ENCODE peak calls at places on chromosome 16, in eight cellular contexts. One of them, this sample, is unnamed.

GRCh38 chr16:56923481-56923880 is 8.5 kb upstream of the HERPUD1 start:
- DNase-seq in DMS153: no peak
- DNase-seq in stimulated activated CD8-positive, alpha-beta memory T cell treated with anti-CD3 and anti-CD28 coated beads, Interleukin-7, amount 100 ng/mL, for 24 hours: no peak
- DNase-seq in CD8-positive, alpha-beta memory T cell: no peak
- DNase-seq in cerebellum: no peak
- DNase-seq in neural crest cell: no peak
- DNase-seq in stimulated activated CD4-positive, alpha-beta T cell treated with anti-CD3 and anti-CD28 coated beads, Interleukin-12 subunit alpha, Interleukin-12 subunit beta, amount 100 ng/mL, for 4 hours: no peak
- DNase-seq in activated T-helper 2 cell treated with anti-CD3 and anti-CD28 coated beads, Interferon-gamma antibody, Interleukin-2, Interleukin-4, amounts not matched to agents 10 μg/mL and 5 μg/mL and 100 μg/mL, durations not matched to agents 14 hours and 24 hours and 36 hours: no peak
- DNase-seq in this sample: no peak

GRCh38 chr16:77789085-77789611 is 784 bp downstream of the VAT1L start:
- DNase-seq in stimulated activated CD8-positive, alpha-beta memory T cell treated with anti-CD3 and anti-CD28 coated beads, Interleukin-7, amount 100 ng/mL, for 24 hours: no peak
- DNase-seq in CD8-positive, alpha-beta memory T cell: no peak
- DNase-seq in cerebellum: no peak
- DNase-seq in DMS153: no peak
- DNase-seq in activated T-helper 2 cell treated with anti-CD3 and anti-CD28 coated beads, Interferon-gamma antibody, Interleukin-2, Interleukin-4, amounts not matched to agents 10 μg/mL and 5 μg/mL and 100 μg/mL, durations not matched to agents 14 hours and 24 hours and 36 hours: no peak
- DNase-seq in neural crest cell: no peak
- DNase-seq in stimulated activated CD4-positive, alpha-beta T cell treated with anti-CD3 and anti-CD28 coated beads, Interleukin-12 subunit alpha, Interleukin-12 subunit beta, amount 100 ng/mL, for 4 hours: no peak
- DNase-seq in this sample: no peak

GRCh38 chr16:73831197-73831596 is 465.4 kb upstream of the PSMD7 start:
- DNase-seq in stimulated activated CD4-positive, alpha-beta T cell treated with anti-CD3 and anti-CD28 coated beads, Interleukin-12 subunit alpha, Interleukin-12 subunit beta, amount 100 ng/mL, for 4 hours: no peak
- DNase-seq in neural crest cell: no peak
- DNase-seq in cerebellum: no peak
- DNase-seq in DMS153: no peak
- DNase-seq in stimulated activated CD8-positive, alpha-beta memory T cell treated with anti-CD3 and anti-CD28 coated beads, Interleukin-7, amount 100 ng/mL, for 24 hours: no peak
- DNase-seq in CD8-positive, alpha-beta memory T cell: no peak
- DNase-seq in activated T-helper 2 cell treated with anti-CD3 and anti-CD28 coated beads, Interferon-gamma antibody, Interleukin-2, Interleukin-4, amounts not matched to agents 10 μg/mL and 5 μg/mL and 100 μg/mL, durations not matched to agents 14 hours and 24 hours and 36 hours: no peak
- DNase-seq in this sample: no peak

GRCh38 chr16:77221482-77221881 is 22.3 kb downstream of the SYCE1L start:
- DNase-seq in stimulated activated CD4-positive, alpha-beta T cell treated with anti-CD3 and anti-CD28 coated beads, Interleukin-12 subunit alpha, Interleukin-12 subunit beta, amount 100 ng/mL, for 4 hours: no peak
- DNase-seq in activated T-helper 2 cell treated with anti-CD3 and anti-CD28 coated beads, Interferon-gamma antibody, Interleukin-2, Interleukin-4, amounts not matched to agents 10 μg/mL and 5 μg/mL and 100 μg/mL, durations not matched to agents 14 hours and 24 hours and 36 hours: no peak
- DNase-seq in stimulated activated CD8-positive, alpha-beta memory T cell treated with anti-CD3 and anti-CD28 coated beads, Interleukin-7, amount 100 ng/mL, for 24 hours: no peak
- DNase-seq in cerebellum: no peak
- DNase-seq in DMS153: no peak
- DNase-seq in CD8-positive, alpha-beta memory T cell: no peak
- DNase-seq in neural crest cell: no peak
- DNase-seq in this sample: no peak

GRCh38 chr16:49472598-49472997 is 99.0 kb downstream of the C16orf78 start:
- DNase-seq in activated T-helper 2 cell treated with anti-CD3 and anti-CD28 coated beads, Interferon-gamma antibody, Interleukin-2, Interleukin-4, amounts not matched to agents 10 μg/mL and 5 μg/mL and 100 μg/mL, durations not matched to agents 14 hours and 24 hours and 36 hours: no peak
- DNase-seq in stimulated activated CD8-positive, alpha-beta memory T cell treated with anti-CD3 and anti-CD28 coated beads, Interleukin-7, amount 100 ng/mL, for 24 hours: no peak
- DNase-seq in stimulated activated CD4-positive, alpha-beta T cell treated with anti-CD3 and anti-CD28 coated beads, Interleukin-12 subunit alpha, Interleukin-12 subunit beta, amount 100 ng/mL, for 4 hours: no peak
- DNase-seq in DMS153: no peak
- DNase-seq in cerebellum: no peak
- DNase-seq in neural crest cell: no peak
- DNase-seq in CD8-positive, alpha-beta memory T cell: no peak
- DNase-seq in this sample: no peak

GRCh38 chr16:10637337-10638037 is 57.1 kb upstream of the EMP2 start:
- DNase-seq in stimulated activated CD8-positive, alpha-beta memory T cell treated with anti-CD3 and anti-CD28 coated beads, Interleukin-7, amount 100 ng/mL, for 24 hours: no peak
- DNase-seq in stimulated activated CD4-positive, alpha-beta T cell treated with anti-CD3 and anti-CD28 coated beads, Interleukin-12 subunit alpha, Interleukin-12 subunit beta, amount 100 ng/mL, for 4 hours: no peak
- DNase-seq in activated T-helper 2 cell treated with anti-CD3 and anti-CD28 coated beads, Interferon-gamma antibody, Interleukin-2, Interleukin-4, amounts not matched to agents 10 μg/mL and 5 μg/mL and 100 μg/mL, durations not matched to agents 14 hours and 24 hours and 36 hours: no peak
- DNase-seq in cerebellum: no peak
- DNase-seq in neural crest cell: no peak
- DNase-seq in DMS153: no peak
- DNase-seq in CD8-positive, alpha-beta memory T cell: no peak
- DNase-seq in this sample: no peak

GRCh38 chr16:54938351-54939346 is 8.0 kb downstream of the IRX5 start:
- DNase-seq in stimulated activated CD8-positive, alpha-beta memory T cell treated with anti-CD3 and anti-CD28 coated beads, Interleukin-7, amount 100 ng/mL, for 24 hours: no peak
- DNase-seq in activated T-helper 2 cell treated with anti-CD3 and anti-CD28 coated beads, Interferon-gamma antibody, Interleukin-2, Interleukin-4, amounts not matched to agents 10 μg/mL and 5 μg/mL and 100 μg/mL, durations not matched to agents 14 hours and 24 hours and 36 hours: no peak
- DNase-seq in stimulated activated CD4-positive, alpha-beta T cell treated with anti-CD3 and anti-CD28 coated beads, Interleukin-12 subunit alpha, Interleukin-12 subunit beta, amount 100 ng/mL, for 4 hours: no peak
- DNase-seq in DMS153: no peak
- DNase-seq in cerebellum: no peak
- DNase-seq in CD8-positive, alpha-beta memory T cell: no peak
- DNase-seq in neural crest cell: peak; percentile 19
- DNase-seq in this sample: no peak

GRCh38 chr16:48113471-48113870 is 42.3 kb downstream of the ABCC12 start:
- DNase-seq in stimulated activated CD8-positive, alpha-beta memory T cell treated with anti-CD3 and anti-CD28 coated beads, Interleukin-7, amount 100 ng/mL, for 24 hours: no peak
- DNase-seq in neural crest cell: no peak
- DNase-seq in activated T-helper 2 cell treated with anti-CD3 and anti-CD28 coated beads, Interferon-gamma antibody, Interleukin-2, Interleukin-4, amounts not matched to agents 10 μg/mL and 5 μg/mL and 100 μg/mL, durations not matched to agents 14 hours and 24 hours and 36 hours: no peak
- DNase-seq in CD8-positive, alpha-beta memory T cell: no peak
- DNase-seq in stimulated activated CD4-positive, alpha-beta T cell treated with anti-CD3 and anti-CD28 coated beads, Interleukin-12 subunit alpha, Interleukin-12 subunit beta, amount 100 ng/mL, for 4 hours: no peak
- DNase-seq in DMS153: no peak
- DNase-seq in cerebellum: no peak
- DNase-seq in this sample: no peak

GRCh38 chr16:11946433-11946832 is 4.6 kb upstream of the NPIPB2 start:
- DNase-seq in CD8-positive, alpha-beta memory T cell: no peak
- DNase-seq in stimulated activated CD4-positive, alpha-beta T cell treated with anti-CD3 and anti-CD28 coated beads, Interleukin-12 subunit alpha, Interleukin-12 subunit beta, amount 100 ng/mL, for 4 hours: no peak
- DNase-seq in activated T-helper 2 cell treated with anti-CD3 and anti-CD28 coated beads, Interferon-gamma antibody, Interleukin-2, Interleukin-4, amounts not matched to agents 10 μg/mL and 5 μg/mL and 100 μg/mL, durations not matched to agents 14 hours and 24 hours and 36 hours: no peak
- DNase-seq in DMS153: no peak
- DNase-seq in cerebellum: no peak
- DNase-seq in neural crest cell: no peak
- DNase-seq in stimulated activated CD8-positive, alpha-beta memory T cell treated with anti-CD3 and anti-CD28 coated beads, Interleukin-7, amount 100 ng/mL, for 24 hours: no peak
- DNase-seq in this sample: no peak

GRCh38 chr16:6081320-6081976 is 983.9 kb upstream of the EEF2KMT start:
- DNase-seq in CD8-positive, alpha-beta memory T cell: no peak
- DNase-seq in stimulated activated CD4-positive, alpha-beta T cell treated with anti-CD3 and anti-CD28 coated beads, Interleukin-12 subunit alpha, Interleukin-12 subunit beta, amount 100 ng/mL, for 4 hours: no peak
- DNase-seq in cerebellum: peak; percentile 76
- DNase-seq in activated T-helper 2 cell treated with anti-CD3 and anti-CD28 coated beads, Interferon-gamma antibody, Interleukin-2, Interleukin-4, amounts not matched to agents 10 μg/mL and 5 μg/mL and 100 μg/mL, durations not matched to agents 14 hours and 24 hours and 36 hours: no peak
- DNase-seq in DMS153: no peak
- DNase-seq in neural crest cell: peak; percentile 48
- DNase-seq in stimulated activated CD8-positive, alpha-beta memory T cell treated with anti-CD3 and anti-CD28 coated beads, Interleukin-7, amount 100 ng/mL, for 24 hours: no peak
- DNase-seq in this sample: no peak

GRCh38 chr16:66512589-66513404 is 37.1 kb downstream of the TK2 start:
- DNase-seq in activated T-helper 2 cell treated with anti-CD3 and anti-CD28 coated beads, Interferon-gamma antibody, Interleukin-2, Interleukin-4, amounts not matched to agents 10 μg/mL and 5 μg/mL and 100 μg/mL, durations not matched to agents 14 hours and 24 hours and 36 hours: no peak
- DNase-seq in DMS153: no peak
- DNase-seq in cerebellum: no peak
- DNase-seq in stimulated activated CD8-positive, alpha-beta memory T cell treated with anti-CD3 and anti-CD28 coated beads, Interleukin-7, amount 100 ng/mL, for 24 hours: no peak
- DNase-seq in stimulated activated CD4-positive, alpha-beta T cell treated with anti-CD3 and anti-CD28 coated beads, Interleukin-12 subunit alpha, Interleukin-12 subunit beta, amount 100 ng/mL, for 4 hours: no peak
- DNase-seq in neural crest cell: no peak
- DNase-seq in CD8-positive, alpha-beta memory T cell: no peak
- DNase-seq in this sample: no peak

GRCh38 chr16:67752641-67753040 is 33.5 kb upstream of the GFOD2 start:
- DNase-seq in CD8-positive, alpha-beta memory T cell: no peak
- DNase-seq in stimulated activated CD4-positive, alpha-beta T cell treated with anti-CD3 and anti-CD28 coated beads, Interleukin-12 subunit alpha, Interleukin-12 subunit beta, amount 100 ng/mL, for 4 hours: no peak
- DNase-seq in DMS153: no peak
- DNase-seq in stimulated activated CD8-positive, alpha-beta memory T cell treated with anti-CD3 and anti-CD28 coated beads, Interleukin-7, amount 100 ng/mL, for 24 hours: no peak
- DNase-seq in cerebellum: no peak
- DNase-seq in activated T-helper 2 cell treated with anti-CD3 and anti-CD28 coated beads, Interferon-gamma antibody, Interleukin-2, Interleukin-4, amounts not matched to agents 10 μg/mL and 5 μg/mL and 100 μg/mL, durations not matched to agents 14 hours and 24 hours and 36 hours: no peak
- DNase-seq in neural crest cell: no peak
- DNase-seq in this sample: no peak

GRCh38 chr16:38941-39892 is 14.2 kb downstream of the POLR3K start:
- DNase-seq in cerebellum: no peak
- DNase-seq in stimulated activated CD8-positive, alpha-beta memory T cell treated with anti-CD3 and anti-CD28 coated beads, Interleukin-7, amount 100 ng/mL, for 24 hours: no peak
- DNase-seq in stimulated activated CD4-positive, alpha-beta T cell treated with anti-CD3 and anti-CD28 coated beads, Interleukin-12 subunit alpha, Interleukin-12 subunit beta, amount 100 ng/mL, for 4 hours: peak; percentile 23
- DNase-seq in CD8-positive, alpha-beta memory T cell: peak; percentile 43
- DNase-seq in activated T-helper 2 cell treated with anti-CD3 and anti-CD28 coated beads, Interferon-gamma antibody, Interleukin-2, Interleukin-4, amounts not matched to agents 10 μg/mL and 5 μg/mL and 100 μg/mL, durations not matched to agents 14 hours and 24 hours and 36 hours: peak; percentile 49
- DNase-seq in DMS153: peak; percentile 62
- DNase-seq in neural crest cell: no peak
- DNase-seq in this sample: no peak

GRCh38 chr16:21589551-21589950 is 9.8 kb upstream of the METTL9 start:
- DNase-seq in activated T-helper 2 cell treated with anti-CD3 and anti-CD28 coated beads, Interferon-gamma antibody, Interleukin-2, Interleukin-4, amounts not matched to agents 10 μg/mL and 5 μg/mL and 100 μg/mL, durations not matched to agents 14 hours and 24 hours and 36 hours: no peak
- DNase-seq in DMS153: no peak
- DNase-seq in stimulated activated CD4-positive, alpha-beta T cell treated with anti-CD3 and anti-CD28 coated beads, Interleukin-12 subunit alpha, Interleukin-12 subunit beta, amount 100 ng/mL, for 4 hours: no peak
- DNase-seq in stimulated activated CD8-positive, alpha-beta memory T cell treated with anti-CD3 and anti-CD28 coated beads, Interleukin-7, amount 100 ng/mL, for 24 hours: no peak
- DNase-seq in CD8-positive, alpha-beta memory T cell: no peak
- DNase-seq in neural crest cell: no peak
- DNase-seq in cerebellum: no peak
- DNase-seq in this sample: no peak

GRCh38 chr16:55436587-55436986 is 42.4 kb upstream of the MMP2 start:
- DNase-seq in CD8-positive, alpha-beta memory T cell: no peak
- DNase-seq in DMS153: no peak
- DNase-seq in neural crest cell: no peak
- DNase-seq in stimulated activated CD8-positive, alpha-beta memory T cell treated with anti-CD3 and anti-CD28 coated beads, Interleukin-7, amount 100 ng/mL, for 24 hours: no peak
- DNase-seq in stimulated activated CD4-positive, alpha-beta T cell treated with anti-CD3 and anti-CD28 coated beads, Interleukin-12 subunit alpha, Interleukin-12 subunit beta, amount 100 ng/mL, for 4 hours: no peak
- DNase-seq in activated T-helper 2 cell treated with anti-CD3 and anti-CD28 coated beads, Interferon-gamma antibody, Interleukin-2, Interleukin-4, amounts not matched to agents 10 μg/mL and 5 μg/mL and 100 μg/mL, durations not matched to agents 14 hours and 24 hours and 36 hours: no peak
- DNase-seq in cerebellum: no peak
- DNase-seq in this sample: no peak

GRCh38 chr16:11118479-11118878 is 137.5 kb downstream of the SOCS1 start:
- DNase-seq in activated T-helper 2 cell treated with anti-CD3 and anti-CD28 coated beads, Interferon-gamma antibody, Interleukin-2, Interleukin-4, amounts not matched to agents 10 μg/mL and 5 μg/mL and 100 μg/mL, durations not matched to agents 14 hours and 24 hours and 36 hours: no peak
- DNase-seq in neural crest cell: no peak
- DNase-seq in DMS153: no peak
- DNase-seq in stimulated activated CD8-positive, alpha-beta memory T cell treated with anti-CD3 and anti-CD28 coated beads, Interleukin-7, amount 100 ng/mL, for 24 hours: no peak
- DNase-seq in stimulated activated CD4-positive, alpha-beta T cell treated with anti-CD3 and anti-CD28 coated beads, Interleukin-12 subunit alpha, Interleukin-12 subunit beta, amount 100 ng/mL, for 4 hours: no peak
- DNase-seq in cerebellum: no peak
- DNase-seq in CD8-positive, alpha-beta memory T cell: no peak
- DNase-seq in this sample: no peak

GRCh38 chr16:31181102-31181830 is 1.3 kb downstream of the FUS start:
- DNase-seq in neural crest cell: no peak
- DNase-seq in activated T-helper 2 cell treated with anti-CD3 and anti-CD28 coated beads, Interferon-gamma antibody, Interleukin-2, Interleukin-4, amounts not matched to agents 10 μg/mL and 5 μg/mL and 100 μg/mL, durations not matched to agents 14 hours and 24 hours and 36 hours: peak; percentile 38
- DNase-seq in DMS153: no peak
- DNase-seq in stimulated activated CD8-positive, alpha-beta memory T cell treated with anti-CD3 and anti-CD28 coated beads, Interleukin-7, amount 100 ng/mL, for 24 hours: no peak
- DNase-seq in cerebellum: no peak
- DNase-seq in stimulated activated CD4-positive, alpha-beta T cell treated with anti-CD3 and anti-CD28 coated beads, Interleukin-12 subunit alpha, Interleukin-12 subunit beta, amount 100 ng/mL, for 4 hours: no peak
- DNase-seq in CD8-positive, alpha-beta memory T cell: no peak
- DNase-seq in this sample: no peak

GRCh38 chr16:15777533-15778203 is 79.2 kb downstream of the MYH11 start:
- DNase-seq in stimulated activated CD4-positive, alpha-beta T cell treated with anti-CD3 and anti-CD28 coated beads, Interleukin-12 subunit alpha, Interleukin-12 subunit beta, amount 100 ng/mL, for 4 hours: no peak
- DNase-seq in activated T-helper 2 cell treated with anti-CD3 and anti-CD28 coated beads, Interferon-gamma antibody, Interleukin-2, Interleukin-4, amounts not matched to agents 10 μg/mL and 5 μg/mL and 100 μg/mL, durations not matched to agents 14 hours and 24 hours and 36 hours: no peak
- DNase-seq in neural crest cell: no peak
- DNase-seq in DMS153: peak; percentile 18
- DNase-seq in CD8-positive, alpha-beta memory T cell: no peak
- DNase-seq in cerebellum: no peak
- DNase-seq in stimulated activated CD8-positive, alpha-beta memory T cell treated with anti-CD3 and anti-CD28 coated beads, Interleukin-7, amount 100 ng/mL, for 24 hours: no peak
- DNase-seq in this sample: peak; percentile 18

GRCh38 chr16:74950511-74950910 is 34.4 kb downstream of the WDR59 start:
- DNase-seq in stimulated activated CD4-positive, alpha-beta T cell treated with anti-CD3 and anti-CD28 coated beads, Interleukin-12 subunit alpha, Interleukin-12 subunit beta, amount 100 ng/mL, for 4 hours: no peak
- DNase-seq in CD8-positive, alpha-beta memory T cell: no peak
- DNase-seq in activated T-helper 2 cell treated with anti-CD3 and anti-CD28 coated beads, Interferon-gamma antibody, Interleukin-2, Interleukin-4, amounts not matched to agents 10 μg/mL and 5 μg/mL and 100 μg/mL, durations not matched to agents 14 hours and 24 hours and 36 hours: no peak
- DNase-seq in DMS153: no peak
- DNase-seq in neural crest cell: no peak
- DNase-seq in cerebellum: no peak
- DNase-seq in stimulated activated CD8-positive, alpha-beta memory T cell treated with anti-CD3 and anti-CD28 coated beads, Interleukin-7, amount 100 ng/mL, for 24 hours: no peak
- DNase-seq in this sample: no peak

This sample was measured in fibroblast of the conjunctiva.